ENCODE peak calls at places on chromosomes 13 and 19, in five cellular contexts. One of them, this sample, is unnamed.

GRCh38 chr19:12847159-12848139 is 9.1 kb downstream of the MAST1 start:
- DNase-seq in T-helper 17 cell: peak
- DNase-seq in tibial artery: peak
- DNase-seq in BE2C: peak
- DNase-seq in AG04449: peak
- DNase-seq in this sample: peak

GRCh38 chr19:44796701-44797115 is 12.2 kb upstream of the BCAM start:
- DNase-seq in AG04449: no peak
- DNase-seq in T-helper 17 cell: no peak
- DNase-seq in tibial artery: no peak
- DNase-seq in BE2C: no peak
- DNase-seq in this sample: no peak

GRCh38 chr13:43472344-43472743 is 314.4 kb downstream of the ENOX1 start:
- DNase-seq in T-helper 17 cell: no peak
- DNase-seq in AG04449: no peak
- DNase-seq in BE2C: no peak
- DNase-seq in tibial artery: no peak
- DNase-seq in this sample: no peak

GRCh38 chr13:44904982-44905381 is 84.3 kb downstream of the NUFIP1 start:
- DNase-seq in tibial artery: peak
- DNase-seq in T-helper 17 cell: no peak
- DNase-seq in AG04449: peak
- DNase-seq in BE2C: no peak
- DNase-seq in this sample: peak

GRCh38 chr13:97944396-97945029 is 9.0 kb upstream of the IPO5 start:
- DNase-seq in tibial artery: no peak
- DNase-seq in T-helper 17 cell: no peak
- DNase-seq in BE2C: no peak
- DNase-seq in AG04449: no peak
- DNase-seq in this sample: peak

GRCh38 chr13:28527629-28528028 is 32.7 kb upstream of the FLT1 start:
- DNase-seq in BE2C: no peak
- DNase-seq in T-helper 17 cell: no peak
- DNase-seq in tibial artery: peak
- DNase-seq in AG04449: no peak
- DNase-seq in this sample: no peak

GRCh38 chr13:50244913-50245574 is 229.8 kb downstream of the KCNRG start:
- DNase-seq in AG04449: no peak
- DNase-seq in tibial artery: no peak
- DNase-seq in BE2C: no peak
- DNase-seq in T-helper 17 cell: no peak
- DNase-seq in this sample: peak

GRCh38 chr13:47250141-47250540 is 353.3 kb upstream of the HTR2A start:
- DNase-seq in BE2C: no peak
- DNase-seq in T-helper 17 cell: no peak
- DNase-seq in tibial artery: peak
- DNase-seq in AG04449: no peak
- DNase-seq in this sample: peak

GRCh38 chr19:22144394-22144793 is 52.4 kb downstream of the ZNF676 start:
- DNase-seq in T-helper 17 cell: no peak
- DNase-seq in AG04449: no peak
- DNase-seq in tibial artery: no peak
- DNase-seq in BE2C: peak
- DNase-seq in this sample: peak

GRCh38 chr19:51375504-51376221 is 3.2 kb upstream of the NKG7 start:
- DNase-seq in tibial artery: no peak
- DNase-seq in AG04449: no peak
- DNase-seq in BE2C: no peak
- DNase-seq in T-helper 17 cell: no peak
- DNase-seq in this sample: no peak

GRCh38 chr13:95023405-95023804 is 277.8 kb downstream of the ABCC4 start:
- DNase-seq in tibial artery: no peak
- DNase-seq in AG04449: no peak
- DNase-seq in BE2C: no peak
- DNase-seq in T-helper 17 cell: no peak
- DNase-seq in this sample: no peak

GRCh38 chr13:98925949-98926348 is 51.9 kb downstream of the DOCK9 start:
- DNase-seq in tibial artery: no peak
- DNase-seq in BE2C: no peak
- DNase-seq in T-helper 17 cell: no peak
- DNase-seq in AG04449: no peak
- DNase-seq in this sample: no peak